ENCODE peak calls at places on chromosome 16, in four cellular contexts. S is endothelial cell of umbilical vein; F is kidney glomerular epithelial cell; K is activated CD4-positive, alpha-beta T cell treated with anti-CD3 and anti-CD28 coated beads for 4 hours. Y is an unnamed sample.

GRCh38 chr16:28291651-28292626 is at the start of gene SBK1:
- DNase-seq in S (peak), F (peak), K (peak), Y (peak)

GRCh38 chr16:84246679-84247077 is 6.9 kb upstream of the KCNG4 start:
- DNase-seq in S (no peak), F (no peak), K (no peak), Y (no peak)

GRCh38 chr16:63617990-63618763 is 1503.7 kb downstream of the CDH11 start:
- DNase-seq in S (no peak), F (peak), K (no peak), Y (no peak)

GRCh38 chr16:87201052-87201451 is 116.1 kb downstream of the C16orf95 start:
- DNase-seq in S (peak), F (peak), K (no peak), Y (no peak)

GRCh38 chr16:10840703-10841102 is 22.1 kb upstream of the TVP23A start:
- DNase-seq in S (no peak), F (no peak), K (no peak), Y (no peak)

GRCh38 chr16:53779186-53779585 is 75.2 kb downstream of the FTO start:
- DNase-seq in S (no peak), F (no peak), K (no peak), Y (no peak)

GRCh38 chr16:57284206-57284951 is at the start of gene PLLP:
- DNase-seq in S (peak), F (peak), K (peak), Y (no peak)

GRCh38 chr16:14576069-14576468 is 54.0 kb downstream of the PARN start:
- DNase-seq in S (no peak), F (no peak), K (no peak), Y (no peak)

GRCh38 chr16:88697831-88698693 is 8.1 kb downstream of the RNF166 start:
- DNase-seq in S (no peak), F (no peak), K (no peak), Y (no peak)

GRCh38 chr16:58222532-58223316 is 24.8 kb upstream of the CSNK2A2 start:
- DNase-seq in S (no peak), F (peak), K (no peak), Y (no peak)

GRCh38 chr16:15483857-15484256 is 49.5 kb downstream of the BMERB1 start:
- DNase-seq in S (no peak), F (no peak), K (no peak), Y (no peak)

GRCh38 chr16:68246121-68246520 is 948 bp downstream of the PLA2G15 start:
- DNase-seq in S (no peak), F (no peak), K (no peak), Y (no peak)

GRCh38 chr16:87955302-87956168 is 4.3 kb downstream of the BANP start:
- DNase-seq in S (no peak), F (no peak), K (no peak), Y (no peak)

GRCh38 chr16:81494888-81495287 is 50.3 kb downstream of the CMIP start:
- DNase-seq in S (no peak), F (no peak), K (no peak), Y (no peak)

GRCh38 chr16:47947741-47948140 is 208.1 kb downstream of the ABCC12 start:
- DNase-seq in S (no peak), F (no peak), K (no peak), Y (no peak)

GRCh38 chr16:82293671-82294070 is 123.6 kb upstream of the MPHOSPH6 start:
- DNase-seq in S (no peak), F (no peak), K (no peak), Y (no peak)

GRCh38 chr16:73190688-73191087 is 142.8 kb upstream of the ZFHX3 start:
- DNase-seq in S (no peak), F (no peak), K (no peak), Y (no peak)

GRCh38 chr16:69532761-69533459 is 32.9 kb upstream of the NFAT5 start:
- DNase-seq in S (no peak), F (no peak), K (no peak), Y (no peak)

GRCh38 chr16:81838794-81839193 is 59.7 kb downstream of the PLCG2 start:
- DNase-seq in S (peak), F (peak), K (no peak), Y (peak)

GRCh38 chr16:13426736-13427135 is 493.2 kb upstream of the ERCC4 start:
- DNase-seq in S (no peak), F (no peak), K (no peak), Y (no peak)

GRCh38 chr16:86761117-86761971 is 183.0 kb downstream of the FOXL1 start:
- DNase-seq in S (peak), F (no peak), K (peak), Y (peak)

GRCh38 chr16:67842509-67843342 is 606 bp downstream of the THAP11 start:
- DNase-seq in S (peak), F (peak), K (peak), Y (peak)

GRCh38 chr16:68247932-68248331 is 2.8 kb downstream of the PLA2G15 start:
- DNase-seq in S (no peak), F (no peak), K (no peak), Y (no peak)

GRCh38 chr16:49924078-49924477 is 68.2 kb upstream of the ZNF423 start:
- DNase-seq in S (no peak), F (no peak), K (no peak), Y (no peak)

GRCh38 chr16:59330030-59330670 is 596.0 kb upstream of the GOT2 start:
- DNase-seq in S (no peak), F (no peak), K (no peak), Y (no peak)

GRCh38 chr16:55476625-55477533 is 2.1 kb upstream of the MMP2 start:
- DNase-seq in S (no peak), F (no peak), K (no peak), Y (no peak)

Y was measured in Kasumi-1.